ENCODE peak calls at places on chromosomes 12 and 14, in five cellular contexts. Q, W, V, G and A are unnamed samples.

GRCh38 chr12:95548539-95549391 is 2.5 kb downstream of the USP44 start:
- DNase-seq in W (peak; percentile 77), Q (peak; percentile 61), V (no peak), G (no peak), A (no peak)

GRCh38 chr14:87449016-87449415 is 544.0 kb downstream of the GALC start:
- DNase-seq in V (no peak), G (no peak), Q (no peak), W (no peak), A (no peak)

GRCh38 chr14:87111741-87112140 is 881.2 kb downstream of the GALC start:
- DNase-seq in W (no peak), Q (no peak), V (no peak), G (no peak), A (no peak)

GRCh38 chr12:66776974-66777373 is 98.1 kb upstream of the GRIP1 start:
- DNase-seq in Q (no peak), V (no peak), G (no peak), W (no peak), A (no peak)

GRCh38 chr14:96052541-96053105 is 13.5 kb downstream of the C14orf132 start:
- DNase-seq in Q (no peak), G (no peak), W (no peak), V (no peak), A (no peak)

GRCh38 chr14:99734406-99735051 is 50.4 kb downstream of the CYP46A1 start:
- DNase-seq in Q (peak; percentile 16), W (no peak), V (no peak), G (no peak), A (no peak)

GRCh38 chr14:91170504-91171121 is 56.7 kb downstream of the DGLUCY start:
- DNase-seq in Q (peak; percentile 57), W (no peak), G (no peak), V (no peak), A (no peak)

GRCh38 chr12:67436230-67436629 is 167.1 kb downstream of the CAND1 start:
- DNase-seq in Q (no peak), W (no peak), G (no peak), V (no peak), A (no peak)

GRCh38 chr12:51636581-51636980 is 45.5 kb downstream of the SCN8A start:
- DNase-seq in Q (no peak), W (no peak), G (no peak), V (peak; percentile 79), A (no peak)

GRCh38 chr14:30808576-30808975 is 65.8 kb upstream of the COCH start:
- DNase-seq in V (no peak), G (no peak), W (no peak), Q (no peak), A (no peak)

GRCh38 chr12:110921262-110921661 is 883 bp upstream of the MYL2 start:
- DNase-seq in V (peak; percentile 4), G (no peak), Q (no peak), W (no peak), A (no peak)

GRCh38 chr12:125089083-125089482 is 23.8 kb downstream of the AACS start:
- DNase-seq in W (no peak), V (no peak), Q (no peak), G (no peak), A (no peak)

GRCh38 chr14:68756071-68756481 is 36.8 kb downstream of the ZFP36L1 start:
- DNase-seq in G (peak; percentile 40), Q (peak; percentile 50), W (no peak), V (no peak), A (no peak)

GRCh38 chr12:120126635-120127005 is 10.1 kb upstream of the RAB35 start:
- DNase-seq in Q (no peak), G (no peak), W (no peak), V (no peak), A (no peak)

GRCh38 chr14:82724296-82724695 is 1190.6 kb upstream of the SEL1L start:
- DNase-seq in G (no peak), V (no peak), W (no peak), Q (no peak), A (no peak)

GRCh38 chr12:3377056-3377455 is 113.9 kb upstream of the PRMT8 start:
- DNase-seq in Q (no peak), V (no peak), W (no peak), G (no peak), A (no peak)

GRCh38 chr12:115504241-115504941 is 773.1 kb downstream of the MED13L start:
- DNase-seq in V (no peak), W (no peak), Q (peak; percentile 15), G (no peak), A (no peak)

GRCh38 chr14:94307410-94307992 is 14.4 kb upstream of the SERPINA10 start:
- DNase-seq in Q (no peak), V (no peak), G (no peak), W (peak; percentile 15), A (no peak)

GRCh38 chr14:32939254-32940065 is 781 bp downstream of the NPAS3 start:
- DNase-seq in W (peak; percentile 93), G (no peak), Q (peak; percentile 80), V (no peak), A (no peak)

GRCh38 chr12:21665816-21666215 is 8.2 kb upstream of the LDHB start:
- DNase-seq in W (no peak), Q (no peak), V (no peak), G (no peak), A (no peak)

GRCh38 chr14:31543969-31544799 is 17.0 kb upstream of the NUBPL start:
- DNase-seq in G (no peak), Q (no peak), V (no peak), W (no peak), A (no peak)

GRCh38 chr14:71675126-71675901 is 256.9 kb upstream of the RGS6 start:
- DNase-seq in W (peak; percentile 70), V (no peak), G (no peak), Q (no peak), A (no peak)

GRCh38 chr12:122125452-122126341 is 47.1 kb downstream of the MLXIP start:
- DNase-seq in Q (no peak), G (no peak), W (no peak), V (no peak), A (no peak)

GRCh38 chr12:93237235-93237915 is 140.3 kb upstream of the NUDT4 start:
- DNase-seq in V (peak; percentile 29), G (no peak), W (no peak), Q (peak; percentile 26), A (no peak)

GRCh38 chr12:32139064-32139421 is 32.4 kb downstream of the BICD1 start:
- DNase-seq in Q (no peak), V (no peak), W (peak; percentile 41), G (no peak), A (no peak)

GRCh38 chr14:27528328-27528727 is 930.5 kb upstream of the NOVA1 start:
- DNase-seq in V (no peak), Q (no peak), G (no peak), W (peak; percentile 52), A (no peak)

GRCh38 chr14:91366749-91367148 is 50.9 kb downstream of the CCDC88C start:
- DNase-seq in G (no peak), V (no peak), W (no peak), Q (no peak), A (no peak)

GRCh38 chr14:64632056-64632455 is 72.2 kb upstream of the PLEKHG3 start:
- DNase-seq in V (no peak), W (no peak), Q (no peak), G (no peak), A (no peak)

GRCh38 chr14:26531894-26532293 is 65.9 kb downstream of the NOVA1 start:
- DNase-seq in W (peak; percentile 31), V (no peak), G (no peak), Q (no peak), A (no peak)

GRCh38 chr12:33676866-33677265 is 237.2 kb upstream of the SYT10 start:
- DNase-seq in W (no peak), G (no peak), Q (no peak), V (no peak), A (no peak)

GRCh38 chr12:85825751-85826150 is 10.5 kb downstream of the RASSF9 start:
- DNase-seq in Q (no peak), W (no peak), V (no peak), G (no peak), A (no peak)

GRCh38 chr12:1418144-1418543 is 176.2 kb downstream of the FBXL14 start:
- DNase-seq in V (no peak), W (no peak), Q (no peak), G (no peak), A (no peak)

GRCh38 chr12:99985631-99986030 is 895 bp upstream of the ANKS1B start:
- DNase-seq in W (no peak), Q (no peak), G (no peak), V (no peak), A (no peak)
- H3K4me3 ChIP-seq in W (peak overlapping the region; percentile 45), Q (peak overlapping the region; percentile 54), G (no peak overlapping the region), V (no peak overlapping the region), A (peak overlapping the region; percentile 62)

DNA sequence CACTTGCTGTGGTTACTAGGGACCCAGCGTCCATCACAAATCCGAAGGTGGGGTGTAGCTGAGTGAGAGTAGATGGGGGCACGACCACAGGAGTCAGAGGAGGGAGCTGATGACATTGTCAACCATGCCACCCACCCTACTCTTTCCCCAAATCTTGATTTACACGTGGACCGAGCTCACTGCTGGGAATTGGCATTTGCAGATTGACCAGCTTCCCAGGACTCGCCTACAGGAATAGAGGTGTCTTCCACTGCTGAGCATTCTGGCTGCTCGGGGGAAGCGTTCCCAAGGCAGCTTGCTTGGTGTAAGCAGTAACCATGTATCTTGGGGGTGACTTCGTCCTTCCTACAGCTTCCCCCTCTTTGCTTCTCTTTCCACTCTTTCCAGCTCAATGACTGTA is 353 bp upstream of the PTPRR start:
- DNase-seq in W (no peak), Q (no peak), G (no peak), V (no peak), A (no peak)
- H3K4me3 ChIP-seq in W (no peak overlapping the region), Q (no peak overlapping the region), G (no peak overlapping the region), V (no peak overlapping the region), A (no peak overlapping the region)

GRCh38 chr14:81273961-81274360 is 53.2 kb upstream of the GTF2A1 start:
- DNase-seq in W (no peak), Q (no peak), G (no peak), V (no peak), A (no peak)
- H3K4me3 ChIP-seq in W (no peak overlapping the region), Q (no peak overlapping the region), G (no peak overlapping the region), V (no peak overlapping the region), A (no peak overlapping the region)

GRCh38 chr12:6553051-6553868 is 2.6 kb downstream of the IFFO1 start:
- DNase-seq in G (no peak), V (peak; percentile 76), Q (peak; percentile 70), W (peak; percentile 74), A (no peak)
- H3K4me3 ChIP-seq in G (peak overlapping the region; percentile 78), V (no peak overlapping the region), Q (no peak overlapping the region), W (no peak overlapping the region), A (peak overlapping the region; percentile 32)

DNA sequence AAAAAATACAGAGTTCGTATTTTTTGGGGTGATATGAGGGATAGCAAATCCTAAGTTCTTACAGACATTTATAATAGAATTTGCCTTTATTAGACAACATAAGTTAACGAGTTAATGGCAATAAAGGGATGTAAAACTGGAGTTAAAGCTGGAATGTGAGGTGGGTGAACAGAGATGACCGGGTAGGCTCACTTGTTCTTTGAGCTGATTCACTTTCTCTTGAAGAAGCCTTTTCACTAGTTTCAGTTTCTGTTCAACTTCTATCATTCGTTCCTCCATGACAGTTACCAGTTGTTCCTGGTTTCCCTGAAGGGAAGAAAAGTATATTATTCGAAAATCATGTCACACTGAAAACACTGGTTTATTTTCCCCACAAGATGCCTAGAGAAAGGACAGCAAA is 57.7 kb upstream of the SAV1 start:
- DNase-seq in G (no peak), Q (no peak), W (no peak), V (no peak), A (no peak)
- H3K4me3 ChIP-seq in G (no peak overlapping the region), Q (no peak overlapping the region), W (no peak overlapping the region), V (no peak overlapping the region), A (no peak overlapping the region)